ENCODE peak calls at places on chromosomes 7 and 10, in eight cellular contexts. C is cardiac fibroblast, P is right atrium auricular region, R is heart right ventricle, D is IMR-90, H is HFF-Myc, W is neural progenitor cell, A is mesothelial cell of epicardium. L is an unnamed sample.

GRCh38 chr10:55174419-55174818 is 373.4 kb upstream of the PCDH15 start:
- DNase-seq in H (no peak), D (no peak), R (no peak), W (peak), C (no peak), A (no peak), P (no peak), L (no peak)

GRCh38 chr10:62454696-62455451 is 80.7 kb downstream of the ZNF365 start:
- DNase-seq in R (peak), H (peak), A (no peak), C (peak), W (no peak), D (peak), P (peak), L (no peak)

GRCh38 chr10:103839513-103839864 is 15.9 kb downstream of the SH3PXD2A start:
- DNase-seq in W (no peak), H (no peak), R (no peak), A (no peak), D (no peak), C (no peak), P (no peak), L (no peak)

GRCh38 chr10:133440633-133441285 is 13.0 kb upstream of the SCART1 start:
- DNase-seq in H (no peak), D (no peak), A (no peak), R (no peak), C (no peak), W (no peak), P (peak), L (no peak)

GRCh38 chr7:31249671-31250070 is 90.9 kb downstream of the NEUROD6 start:
- DNase-seq in D (no peak), A (no peak), W (peak), C (no peak), P (no peak), H (no peak), R (no peak), L (no peak)

GRCh38 chr10:77455538-77455937 is 182.1 kb downstream of the KCNMA1 start:
- DNase-seq in H (no peak), P (no peak), D (peak), C (no peak), R (no peak), W (no peak), A (no peak), L (no peak)

GRCh38 chr10:73955719-73956118 is 42.2 kb upstream of the VCL start:
- DNase-seq in P (no peak), W (no peak), A (no peak), C (no peak), R (no peak), D (no peak), H (no peak), L (no peak)

GRCh38 chr7:150976529-150977381 is 1.4 kb downstream of the KCNH2 start:
- DNase-seq in W (peak), H (no peak), D (no peak), P (peak), A (no peak), R (peak), C (no peak), L (no peak)

GRCh38 chr10:96626795-96627194 is 40.0 kb upstream of the TM9SF3 start:
- DNase-seq in W (peak), D (no peak), P (no peak), A (no peak), C (no peak), R (no peak), H (no peak), L (no peak)

GRCh38 chr7:107667341-107667740 is 6.7 kb downstream of the SLC26A4 start:
- DNase-seq in C (no peak), P (no peak), W (no peak), H (no peak), D (no peak), R (no peak), A (no peak), L (no peak)

GRCh38 chr10:86497621-86498020 is 24.0 kb downstream of the WAPL start:
- DNase-seq in D (no peak), W (no peak), C (no peak), P (no peak), R (no peak), A (no peak), H (no peak), L (no peak)

GRCh38 chr7:70776627-70777101 is 355.3 kb upstream of the GALNT17 start:
- DNase-seq in A (no peak), C (peak), D (peak), P (no peak), R (no peak), W (no peak), H (no peak), L (no peak)

GRCh38 chr7:117386125-117386709 is 41.1 kb downstream of the ASZ1 start:
- DNase-seq in C (no peak), A (no peak), H (no peak), W (no peak), R (no peak), P (no peak), D (peak), L (no peak)

GRCh38 chr7:150449206-150449956 is 1.0 kb upstream of the GIMAP8 start:
- DNase-seq in W (no peak), H (no peak), A (no peak), D (no peak), P (no peak), R (no peak), C (no peak), L (no peak)

GRCh38 chr10:48470115-48470892 is 134.6 kb downstream of the ARHGAP22 start:
- DNase-seq in D (peak), P (no peak), A (peak), H (no peak), R (no peak), C (peak), W (peak), L (peak)

GRCh38 chr10:102352066-102352715 is 43.3 kb upstream of the NFKB2 start:
- DNase-seq in P (peak), A (peak), H (no peak), D (peak), C (peak), W (peak), R (peak), L (peak)

GRCh38 chr10:70743879-70744278 is 41.3 kb downstream of the TBATA start:
- DNase-seq in A (no peak), C (no peak), R (no peak), P (no peak), D (no peak), W (no peak), H (no peak), L (no peak)

GRCh38 chr10:7351905-7352304 is 58.9 kb downstream of the SFMBT2 start:
- DNase-seq in R (no peak), H (no peak), W (no peak), C (no peak), A (no peak), D (peak), P (no peak), L (no peak)

GRCh38 chr10:58660577-58661255 is 148.0 kb downstream of the BICC1 start:
- DNase-seq in D (no peak), H (no peak), P (no peak), W (no peak), R (no peak), A (no peak), C (no peak), L (no peak)

GRCh38 chr10:29948971-29949370 is 110.4 kb downstream of the JCAD start:
- DNase-seq in W (no peak), D (no peak), C (no peak), P (no peak), H (no peak), R (no peak), A (no peak), L (no peak)

GRCh38 chr7:36034020-36034419 is 119.0 kb upstream of the EEPD1 start:
- DNase-seq in W (no peak), C (no peak), R (no peak), A (no peak), P (no peak), H (no peak), D (peak), L (no peak)

GRCh38 chr10:117664288-117664687 is 121.7 kb downstream of the EMX2 start:
- DNase-seq in P (no peak), R (no peak), A (no peak), D (no peak), H (no peak), C (no peak), W (no peak), L (no peak)

GRCh38 chr10:98045785-98046389 is 15.5 kb upstream of the CRTAC1 start:
- DNase-seq in D (peak), R (peak), A (peak), H (peak), C (peak), W (peak), P (no peak), L (peak)

GRCh38 chr7:5677538-5678294 is 103.7 kb downstream of the RNF216 start:
- DNase-seq in W (peak), D (peak), P (peak), H (no peak), A (no peak), R (peak), C (peak), L (no peak)

GRCh38 chr7:28458732-28459131 is 46.4 kb downstream of the CREB5 start:
- DNase-seq in H (no peak), A (no peak), W (no peak), C (no peak), R (no peak), D (no peak), P (no peak), L (no peak)

GRCh38 chr10:69408318-69409175 is 8.2 kb downstream of the TACR2 start:
- DNase-seq in A (peak), W (peak), D (peak), H (peak), C (peak), R (peak), P (peak), L (peak)

GRCh38 chr10:69406302-69406811 is 10.4 kb downstream of the TACR2 start:
- DNase-seq in C (peak), P (no peak), W (no peak), R (peak), D (no peak), H (no peak), A (no peak), L (no peak)

GRCh38 chr10:69409176-69409495 is 7.6 kb downstream of the TACR2 start:
- DNase-seq in H (no peak), P (no peak), C (no peak), D (no peak), R (no peak), A (no peak), W (no peak), L (no peak)

GRCh38 chr10:69406816-69407580 is 9.7 kb downstream of the TACR2 start:
- DNase-seq in P (no peak), C (no peak), H (no peak), W (no peak), A (no peak), D (no peak), R (no peak), L (peak)

DNA sequence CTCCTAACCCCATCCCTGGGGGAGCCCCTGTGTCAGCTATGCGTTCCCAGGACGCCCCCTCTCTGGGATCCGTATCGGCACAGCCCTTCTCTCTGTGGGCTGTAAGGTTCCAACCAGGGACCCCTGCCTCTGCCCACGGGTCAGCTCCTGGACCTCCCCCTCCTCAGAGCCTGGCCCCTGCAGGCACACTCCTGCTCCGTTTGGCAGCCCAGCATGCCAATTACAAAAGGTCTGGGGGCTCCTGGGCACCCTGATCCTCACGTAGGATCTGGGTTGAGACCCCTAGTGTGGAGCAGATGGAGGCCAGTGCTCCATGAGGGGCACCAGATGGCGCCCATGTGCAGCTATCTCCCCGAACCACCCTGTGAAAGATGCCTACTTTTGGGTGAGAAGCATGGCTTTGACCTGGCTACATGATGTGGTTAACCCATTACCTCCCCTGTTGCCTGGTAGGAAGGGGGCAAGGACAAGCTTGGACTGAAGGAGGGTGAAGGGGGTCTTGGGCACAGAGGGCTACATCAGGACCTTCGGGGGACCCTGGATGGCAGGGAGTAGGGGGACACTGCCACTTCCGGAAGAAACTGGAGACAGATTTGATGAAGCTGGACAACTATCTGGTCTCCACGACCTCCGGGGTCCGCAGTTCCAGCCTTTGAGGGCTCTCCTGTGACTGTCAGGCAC is 9.0 kb downstream of the TACR2 start:
- DNase-seq in C (no peak), H (no peak), A (no peak), R (no peak), P (no peak), W (peak), D (no peak), L (peak)
- TF ChIP-seq CTCF in C (peak), H (peak), A (no peak), R (no peak), P (no peak), W (peak), D (peak), L (no peak)

GRCh38 chr7:2242541-2243482 is 786 bp downstream of the NUDT1 start:
- DNase-seq in R (no peak), H (no peak), C (no peak), D (peak), P (no peak), W (peak), A (no peak), L (no peak)
- TF ChIP-seq CTCF in R (no peak), H (no peak), C (peak), D (no peak), P (no peak), W (no peak), A (no peak), L (no peak)

GRCh38 chr7:104208421-104208780 is 588 bp upstream of the ORC5 start:
- DNase-seq in W (no peak), P (no peak), A (no peak), C (no peak), D (no peak), H (no peak), R (no peak), L (no peak)

GRCh38 chr7:104209063-104209462 is 1.2 kb upstream of the ORC5 start:
- DNase-seq in W (no peak), C (no peak), H (no peak), R (no peak), A (no peak), P (no peak), D (no peak), L (no peak)

GRCh38 chr7:104207348-104207730 is 474 bp downstream of the ORC5 start:
- DNase-seq in P (no peak), W (peak), A (no peak), C (no peak), D (peak), R (no peak), H (no peak), L (no peak)

GRCh38 chr7:104206841-104207240 is 972 bp downstream of the ORC5 start:
- DNase-seq in P (no peak), C (no peak), H (no peak), R (no peak), W (no peak), D (no peak), A (no peak), L (no peak)

DNA sequence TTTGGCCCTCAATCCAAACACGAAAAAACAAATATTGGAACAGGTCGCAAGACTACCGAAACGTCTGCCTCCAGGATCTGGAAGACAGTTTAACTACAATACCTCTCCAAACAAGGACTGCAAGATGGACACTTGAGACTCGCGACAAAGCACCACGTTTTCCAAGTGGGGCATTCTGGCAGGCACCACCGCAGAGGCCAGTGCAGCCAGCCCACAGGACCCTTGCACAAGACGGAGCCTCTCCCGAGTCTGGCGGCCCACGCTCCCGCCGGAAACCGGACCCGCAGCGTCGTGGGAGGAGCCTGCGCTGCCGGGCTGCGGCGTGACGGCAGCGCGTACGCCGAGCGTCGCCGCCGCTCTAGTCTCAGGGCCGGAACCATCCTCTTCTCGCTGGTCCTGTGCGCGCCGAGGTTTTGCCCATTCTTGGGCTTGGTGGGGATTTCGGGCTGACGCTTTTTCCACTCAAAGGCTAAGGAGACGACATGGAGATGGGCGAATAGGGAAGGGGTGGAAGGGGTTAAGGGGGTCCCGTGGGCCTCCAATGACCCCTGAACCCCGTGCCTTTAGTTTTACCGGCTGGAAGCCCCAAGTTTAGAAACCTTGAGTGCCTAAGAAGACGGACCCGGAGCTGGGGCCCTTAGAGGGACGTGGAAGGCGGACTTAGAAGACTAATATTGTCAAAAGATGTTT is at the start of gene ORC5:
- DNase-seq in H (peak), P (peak), A (peak), D (peak), R (peak), C (peak), W (peak), L (peak)
- TF ChIP-seq CTCF in H (no peak), P (no peak), A (no peak), D (no peak), R (no peak), C (no peak), W (no peak), L (no peak)

GRCh38 chr7:4168041-4168440 is 514.1 kb upstream of the FOXK1 start:
- DNase-seq in P (no peak), H (no peak), D (no peak), A (no peak), W (no peak), C (no peak), R (no peak), L (no peak)
- TF ChIP-seq CTCF in P (no peak), H (no peak), D (no peak), A (no peak), W (no peak), C (no peak), R (no peak), L (no peak)

GRCh38 chr10:128268015-128268722 is 141.9 kb upstream of the MKI67 start:
- DNase-seq in A (peak), R (no peak), C (peak), W (peak), H (no peak), D (no peak), P (no peak), L (no peak)
- TF ChIP-seq CTCF in A (peak), R (peak), C (no peak), W (peak), H (no peak), D (peak), P (peak), L (no peak)

GRCh38 chr10:23521735-23522134 is 82.9 kb downstream of the OTUD1 start:
- DNase-seq in D (no peak), W (no peak), P (no peak), H (no peak), C (no peak), R (no peak), A (no peak), L (no peak)

GRCh38 chr10:23528419-23528818 is 89.5 kb downstream of the OTUD1 start:
- DNase-seq in C (no peak), D (no peak), H (no peak), P (no peak), A (no peak), R (no peak), W (no peak), L (no peak)

GRCh38 chr10:23523251-23523650 is 84.4 kb downstream of the OTUD1 start:
- DNase-seq in C (no peak), R (no peak), P (no peak), A (no peak), D (no peak), W (no peak), H (no peak), L (no peak)

GRCh38 chr10:23522345-23522744 is 83.5 kb downstream of the OTUD1 start:
- DNase-seq in D (no peak), C (peak), R (no peak), A (no peak), P (no peak), H (no peak), W (no peak), L (no peak)

GRCh38 chr10:23525406-23525805 is 86.5 kb downstream of the OTUD1 start:
- DNase-seq in C (peak), P (no peak), W (no peak), H (no peak), A (no peak), R (peak), D (peak), L (no peak)
- TF ChIP-seq CTCF in C (peak), P (peak), W (peak), H (peak), A (no peak), R (peak), D (peak), L (no peak)

DNA sequence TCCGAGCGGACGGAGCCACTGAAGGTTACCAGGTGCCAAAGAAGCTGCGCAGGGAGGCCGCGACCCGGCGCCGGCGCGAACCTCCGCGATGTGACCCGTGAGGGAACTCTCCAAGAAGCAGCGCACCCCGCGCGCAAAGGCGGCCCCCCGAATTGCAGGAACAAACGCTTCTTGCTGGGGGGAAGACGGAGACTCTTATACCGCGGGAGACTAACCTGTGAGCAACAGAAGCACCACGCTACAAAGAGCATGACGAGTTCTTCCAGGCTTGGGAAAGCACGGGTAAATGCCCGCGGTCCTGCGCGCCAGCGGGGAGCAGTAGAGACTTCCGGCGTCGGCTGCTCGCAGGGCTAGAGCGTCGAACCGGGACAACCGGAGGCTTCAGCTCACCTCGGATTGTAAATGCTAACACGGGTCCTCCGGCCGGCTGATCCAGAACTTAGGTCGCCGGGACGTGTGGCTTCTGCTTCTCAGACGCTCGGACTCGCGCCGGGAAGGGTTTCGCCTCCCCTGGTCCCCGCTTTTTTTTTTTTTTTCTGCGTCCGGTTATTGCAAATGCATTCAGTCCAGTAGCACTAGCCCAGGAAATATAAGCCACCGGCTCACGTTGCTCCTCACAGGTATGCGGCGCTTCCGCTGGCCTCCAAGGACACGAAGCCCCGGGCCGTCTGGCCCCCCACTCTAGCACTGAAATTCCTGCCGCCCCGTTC is at the start of gene COA1:
- DNase-seq in A (peak), W (peak), D (peak), C (peak), R (peak), P (peak), H (peak), L (peak)
- TF ChIP-seq CTCF in A (no peak), W (peak), D (no peak), C (no peak), R (no peak), P (no peak), H (no peak), L (peak)

DNA sequence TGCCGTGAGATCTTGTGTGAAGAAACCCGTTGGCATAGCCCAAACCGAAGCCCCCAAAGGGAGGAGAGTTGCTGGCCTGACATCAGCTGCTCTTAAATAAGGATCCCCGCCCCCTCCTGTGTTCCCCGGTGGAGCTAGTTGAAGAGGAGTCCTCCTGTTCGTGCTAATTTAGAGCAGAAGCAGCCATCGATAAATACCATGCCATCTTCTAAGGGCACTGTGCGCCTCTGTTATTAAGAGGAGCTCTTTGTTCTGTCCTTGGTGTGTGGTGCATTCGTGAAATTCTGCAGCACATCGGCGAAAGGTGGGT is 861 bp downstream of the KLHL7 start:
- DNase-seq in C (peak), P (no peak), D (no peak), R (peak), W (peak), A (no peak), H (no peak), L (no peak)
- TF ChIP-seq CTCF in C (no peak), P (no peak), D (no peak), R (no peak), W (no peak), A (no peak), H (no peak), L (no peak)

GRCh38 chr10:111281516-111281915 is 204.7 kb downstream of the ADRA2A start:
- DNase-seq in H (no peak), C (no peak), D (no peak), W (peak), R (peak), P (no peak), A (no peak), L (no peak)
- TF ChIP-seq CTCF in H (no peak), C (no peak), D (no peak), W (peak), R (peak), P (no peak), A (peak), L (no peak)

GRCh38 chr7:8277394-8277982 is 15.5 kb upstream of the ICA1 start:
- DNase-seq in W (peak), A (no peak), P (no peak), R (no peak), C (no peak), D (no peak), H (no peak), L (no peak)
- TF ChIP-seq CTCF in W (peak), A (no peak), P (no peak), R (peak), C (no peak), D (no peak), H (no peak), L (no peak)

L was measured in natural killer cell.